ENCODE peak calls at places on chromosomes 7 and 10, in seven cellular contexts. One of them, this sample, is unnamed.

GRCh38 chr10:19021162-19021561 is 27.4 kb upstream of the MALRD1 start:
- DNase-seq in IMR-90: no peak
- DNase-seq in mesenchymal stem cell: no peak
- DNase-seq in trophoblast cell: no peak
- DNase-seq in neuronal stem cell: no peak
- DNase-seq in H9: no peak
- DNase-seq in H1: no peak
- DNase-seq in this sample: no peak

GRCh38 chr7:50197547-50197946 is 104.5 kb upstream of the ZPBP start:
- DNase-seq in IMR-90: no peak
- DNase-seq in H1: peak
- DNase-seq in neuronal stem cell: no peak
- DNase-seq in trophoblast cell: peak
- DNase-seq in mesenchymal stem cell: no peak
- DNase-seq in H9: peak
- DNase-seq in this sample: peak

GRCh38 chr7:32518534-32519140 is 23.3 kb downstream of the AVL9 start:
- DNase-seq in IMR-90: peak
- DNase-seq in mesenchymal stem cell: peak
- DNase-seq in H1: no peak
- DNase-seq in neuronal stem cell: peak
- DNase-seq in trophoblast cell: no peak
- DNase-seq in H9: no peak
- DNase-seq in this sample: peak

GRCh38 chr10:86856156-86856555 is 99.7 kb downstream of the BMPR1A start:
- DNase-seq in IMR-90: no peak
- DNase-seq in mesenchymal stem cell: no peak
- DNase-seq in trophoblast cell: peak
- DNase-seq in H9: no peak
- DNase-seq in H1: no peak
- DNase-seq in neuronal stem cell: no peak
- DNase-seq in this sample: peak

GRCh38 chr7:27095897-27096755 is at the start of gene HOXA1:
- DNase-seq in H9: peak
- DNase-seq in IMR-90: peak
- DNase-seq in neuronal stem cell: peak
- DNase-seq in mesenchymal stem cell: peak
- DNase-seq in trophoblast cell: peak
- DNase-seq in H1: peak
- DNase-seq in this sample: peak

GRCh38 chr7:101618916-101619315 is 10.2 kb downstream of the MYL10 start:
- DNase-seq in H9: no peak
- DNase-seq in neuronal stem cell: no peak
- DNase-seq in IMR-90: no peak
- DNase-seq in H1: no peak
- DNase-seq in mesenchymal stem cell: no peak
- DNase-seq in trophoblast cell: no peak
- DNase-seq in this sample: no peak

GRCh38 chr7:18144171-18144570 is 116.5 kb upstream of the PRPS1L1 start:
- DNase-seq in H1: no peak
- DNase-seq in trophoblast cell: no peak
- DNase-seq in IMR-90: no peak
- DNase-seq in neuronal stem cell: no peak
- DNase-seq in H9: no peak
- DNase-seq in mesenchymal stem cell: no peak
- DNase-seq in this sample: no peak

GRCh38 chr7:11327633-11328032 is 354.0 kb downstream of the PHF14 start:
- DNase-seq in neuronal stem cell: no peak
- DNase-seq in H9: no peak
- DNase-seq in IMR-90: no peak
- DNase-seq in mesenchymal stem cell: no peak
- DNase-seq in trophoblast cell: no peak
- DNase-seq in H1: no peak
- DNase-seq in this sample: no peak

GRCh38 chr7:108054537-108054936 is 51.6 kb upstream of the LAMB1 start:
- DNase-seq in H1: no peak
- DNase-seq in mesenchymal stem cell: no peak
- DNase-seq in IMR-90: no peak
- DNase-seq in trophoblast cell: no peak
- DNase-seq in H9: no peak
- DNase-seq in neuronal stem cell: no peak
- DNase-seq in this sample: no peak

GRCh38 chr7:93535616-93536015 is 38.9 kb downstream of the CALCR start:
- DNase-seq in mesenchymal stem cell: no peak
- DNase-seq in H9: no peak
- DNase-seq in H1: no peak
- DNase-seq in neuronal stem cell: no peak
- DNase-seq in trophoblast cell: no peak
- DNase-seq in IMR-90: no peak
- DNase-seq in this sample: no peak

GRCh38 chr10:124763267-124763666 is 19.1 kb upstream of the FAM53B start:
- DNase-seq in H1: no peak
- DNase-seq in mesenchymal stem cell: no peak
- DNase-seq in H9: no peak
- DNase-seq in IMR-90: peak
- DNase-seq in trophoblast cell: no peak
- DNase-seq in neuronal stem cell: no peak
- DNase-seq in this sample: no peak

GRCh38 chr10:89392974-89393373 is 551 bp downstream of the IFIT1 start:
- DNase-seq in trophoblast cell: peak
- DNase-seq in IMR-90: peak
- DNase-seq in neuronal stem cell: no peak
- DNase-seq in H9: no peak
- DNase-seq in H1: no peak
- DNase-seq in mesenchymal stem cell: peak
- DNase-seq in this sample: no peak

GRCh38 chr10:61902448-61903183 is 1.1 kb downstream of the ARID5B start:
- DNase-seq in IMR-90: peak
- DNase-seq in H1: no peak
- DNase-seq in H9: peak
- DNase-seq in neuronal stem cell: peak
- DNase-seq in trophoblast cell: peak
- DNase-seq in mesenchymal stem cell: peak
- DNase-seq in this sample: peak

GRCh38 chr7:14739496-14740185 is 162.9 kb downstream of the DGKB start:
- DNase-seq in H1: no peak
- DNase-seq in H9: no peak
- DNase-seq in IMR-90: no peak
- DNase-seq in trophoblast cell: no peak
- DNase-seq in neuronal stem cell: no peak
- DNase-seq in mesenchymal stem cell: no peak
- DNase-seq in this sample: no peak

GRCh38 chr10:11697718-11698527 is 44.3 kb upstream of the ECHDC3 start:
- DNase-seq in neuronal stem cell: no peak
- DNase-seq in mesenchymal stem cell: no peak
- DNase-seq in H9: no peak
- DNase-seq in H1: no peak
- DNase-seq in IMR-90: no peak
- DNase-seq in trophoblast cell: no peak
- DNase-seq in this sample: peak

GRCh38 chr7:30838008-30838407 is 66.8 kb downstream of the MINDY4 start:
- DNase-seq in neuronal stem cell: no peak
- DNase-seq in trophoblast cell: no peak
- DNase-seq in H1: no peak
- DNase-seq in IMR-90: no peak
- DNase-seq in mesenchymal stem cell: no peak
- DNase-seq in H9: peak
- DNase-seq in this sample: no peak

GRCh38 chr7:79282051-79282694 is 171.3 kb downstream of the MAGI2 start:
- DNase-seq in mesenchymal stem cell: peak
- DNase-seq in IMR-90: peak
- DNase-seq in H1: no peak
- DNase-seq in H9: no peak
- DNase-seq in trophoblast cell: peak
- DNase-seq in neuronal stem cell: no peak
- DNase-seq in this sample: peak

GRCh38 chr10:124708922-124709520 is 35.2 kb downstream of the FAM53B start:
- DNase-seq in H9: no peak
- DNase-seq in mesenchymal stem cell: peak
- DNase-seq in trophoblast cell: no peak
- DNase-seq in IMR-90: no peak
- DNase-seq in H1: no peak
- DNase-seq in neuronal stem cell: no peak
- DNase-seq in this sample: peak

GRCh38 chr7:52639981-52640380 is 395.5 kb upstream of the POM121L12 start:
- DNase-seq in H9: no peak
- DNase-seq in mesenchymal stem cell: no peak
- DNase-seq in neuronal stem cell: no peak
- DNase-seq in IMR-90: no peak
- DNase-seq in trophoblast cell: no peak
- DNase-seq in H1: no peak
- DNase-seq in this sample: peak

GRCh38 chr7:113892818-113893217 is 26.0 kb downstream of the PPP1R3A start:
- DNase-seq in trophoblast cell: no peak
- DNase-seq in neuronal stem cell: no peak
- DNase-seq in mesenchymal stem cell: no peak
- DNase-seq in H1: no peak
- DNase-seq in IMR-90: no peak
- DNase-seq in H9: no peak
- DNase-seq in this sample: peak

GRCh38 chr7:44374007-44374763 is 48.8 kb upstream of the CAMK2B start:
- DNase-seq in mesenchymal stem cell: no peak
- DNase-seq in H1: no peak
- DNase-seq in H9: peak
- DNase-seq in neuronal stem cell: no peak
- DNase-seq in trophoblast cell: no peak
- DNase-seq in IMR-90: no peak
- DNase-seq in this sample: no peak

GRCh38 chr7:97418312-97418711 is 300.8 kb downstream of the SDHAF3 start:
- DNase-seq in H1: peak
- DNase-seq in neuronal stem cell: no peak
- DNase-seq in mesenchymal stem cell: no peak
- DNase-seq in trophoblast cell: no peak
- DNase-seq in IMR-90: no peak
- DNase-seq in H9: peak
- DNase-seq in this sample: peak

GRCh38 chr7:34523233-34523918 is 134.6 kb upstream of the NPSR1 start:
- DNase-seq in mesenchymal stem cell: peak
- DNase-seq in IMR-90: no peak
- DNase-seq in trophoblast cell: no peak
- DNase-seq in H1: no peak
- DNase-seq in neuronal stem cell: no peak
- DNase-seq in H9: no peak
- DNase-seq in this sample: no peak

DNA sequence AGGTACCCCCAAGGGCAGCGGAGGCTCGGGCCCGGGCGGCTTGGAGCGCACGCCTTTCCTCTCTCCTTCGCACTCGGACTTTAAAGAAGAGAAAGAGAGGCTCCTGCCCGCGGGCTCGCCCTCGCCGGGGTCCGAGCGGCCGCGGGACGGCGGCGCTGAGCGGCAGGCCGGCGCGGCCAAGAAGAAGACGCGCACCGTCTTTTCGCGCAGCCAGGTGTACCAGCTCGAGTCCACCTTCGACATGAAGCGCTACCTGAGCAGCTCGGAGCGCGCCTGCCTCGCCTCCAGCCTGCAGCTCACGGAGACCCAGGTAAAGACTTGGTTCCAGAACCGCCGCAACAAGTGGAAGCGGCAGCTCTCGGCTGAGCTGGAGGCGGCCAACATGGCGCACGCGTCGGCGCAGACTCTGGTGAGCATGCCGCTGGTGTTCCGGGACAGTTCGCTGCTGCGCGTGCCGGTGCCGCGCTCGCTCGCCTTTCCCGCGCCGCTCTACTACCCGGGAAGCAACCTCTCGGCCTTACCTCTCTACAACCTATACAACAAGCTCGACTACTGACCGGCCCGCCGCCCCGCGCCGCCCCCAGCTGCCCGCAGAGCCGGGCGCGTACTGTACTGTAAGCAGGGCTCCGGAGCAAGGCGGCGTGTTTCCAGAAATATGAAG is 1.8 kb downstream of the HMX2 start:
- DNase-seq in trophoblast cell: no peak
- DNase-seq in H1: peak
- DNase-seq in H9: peak
- DNase-seq in neuronal stem cell: peak
- DNase-seq in mesenchymal stem cell: peak
- DNase-seq in IMR-90: peak
- DNase-seq in this sample: peak
- H2BK5ac ChIP-seq in trophoblast cell: no peak
- H2BK5ac ChIP-seq in H1: no peak
- H2BK5ac ChIP-seq in H9: no peak
- H2BK5ac ChIP-seq in neuronal stem cell: no peak
- H2BK5ac ChIP-seq in mesenchymal stem cell: no peak
- H2BK5ac ChIP-seq in IMR-90: no peak
- H2BK5ac ChIP-seq in this sample: no peak

DNA sequence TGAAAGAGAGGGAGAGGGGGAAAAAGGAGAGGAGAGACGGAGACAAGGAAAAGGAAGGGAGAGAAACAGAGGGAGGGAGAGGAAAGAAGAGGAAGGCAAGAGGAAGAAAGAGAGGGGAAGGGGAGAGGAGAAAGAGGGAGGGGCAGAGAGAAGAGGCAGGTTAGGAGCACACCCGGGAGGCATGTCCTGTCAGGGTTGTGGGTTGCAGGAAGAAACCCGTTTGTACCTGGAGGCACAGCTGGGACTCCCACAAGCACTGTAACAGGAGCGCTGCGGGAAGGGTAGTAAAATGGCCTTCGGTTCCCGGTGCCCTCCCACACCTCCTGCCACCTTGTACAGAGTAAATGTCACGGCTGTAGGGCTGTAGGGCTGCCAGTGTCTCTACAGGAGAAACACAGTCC is 24.7 kb downstream of the FGFR2 start:
- DNase-seq in IMR-90: no peak
- DNase-seq in neuronal stem cell: no peak
- DNase-seq in trophoblast cell: no peak
- DNase-seq in H9: no peak
- DNase-seq in mesenchymal stem cell: no peak
- DNase-seq in H1: no peak
- DNase-seq in this sample: no peak
- H2BK5ac ChIP-seq in IMR-90: no peak
- H2BK5ac ChIP-seq in neuronal stem cell: no peak
- H2BK5ac ChIP-seq in trophoblast cell: no peak
- H2BK5ac ChIP-seq in H9: no peak
- H2BK5ac ChIP-seq in mesenchymal stem cell: no peak
- H2BK5ac ChIP-seq in H1: peak
- H2BK5ac ChIP-seq in this sample: no peak

GRCh38 chr7:41921453-41921912 is 218.6 kb upstream of the INHBA start:
- DNase-seq in IMR-90: peak
- DNase-seq in mesenchymal stem cell: peak
- DNase-seq in neuronal stem cell: no peak
- DNase-seq in H1: no peak
- DNase-seq in trophoblast cell: peak
- DNase-seq in H9: no peak
- DNase-seq in this sample: no peak
- H2BK5ac ChIP-seq in IMR-90: peak
- H2BK5ac ChIP-seq in mesenchymal stem cell: no peak
- H2BK5ac ChIP-seq in neuronal stem cell: no peak
- H2BK5ac ChIP-seq in H1: no peak
- H2BK5ac ChIP-seq in trophoblast cell: no peak
- H2BK5ac ChIP-seq in H9: no peak
- H2BK5ac ChIP-seq in this sample: no peak

DNA sequence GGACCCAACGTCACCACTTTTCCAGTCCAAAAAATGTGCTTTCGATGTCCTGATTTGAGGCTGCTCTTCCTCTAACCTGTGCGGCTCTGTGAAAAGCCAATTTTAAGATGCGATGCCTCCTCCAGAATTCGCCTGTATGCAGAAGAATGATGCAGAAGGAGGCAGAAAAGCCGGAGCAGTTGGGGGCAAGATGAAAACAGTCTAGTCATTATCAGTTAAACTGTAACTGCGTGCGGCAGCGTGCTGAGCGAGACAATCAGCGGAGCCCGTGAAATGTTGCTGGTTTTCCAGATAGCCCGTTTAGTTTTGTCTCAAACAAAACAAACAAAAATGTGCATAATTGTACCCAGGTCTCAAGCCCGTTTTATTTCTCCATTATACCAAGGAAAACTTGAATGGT is 137.0 kb upstream of the FGFR2 start:
- DNase-seq in mesenchymal stem cell: no peak
- DNase-seq in H9: no peak
- DNase-seq in neuronal stem cell: no peak
- DNase-seq in trophoblast cell: no peak
- DNase-seq in H1: no peak
- DNase-seq in IMR-90: no peak
- DNase-seq in this sample: no peak
- H2BK5ac ChIP-seq in mesenchymal stem cell: no peak
- H2BK5ac ChIP-seq in H9: no peak
- H2BK5ac ChIP-seq in neuronal stem cell: no peak
- H2BK5ac ChIP-seq in trophoblast cell: no peak
- H2BK5ac ChIP-seq in H1: no peak
- H2BK5ac ChIP-seq in IMR-90: no peak
- H2BK5ac ChIP-seq in this sample: no peak